ENCODE peak calls at places on chromosomes 16 and 17, in four cellular contexts. One of them, this sample, is unnamed.

GRCh38 chr17:31269597-31269996 is 27.4 kb downstream of the OMG start:
- DNase-seq in K562: no peak
- DNase-seq in HepG2: peak; percentile 64
- DNase-seq in GM12878: no peak
- DNase-seq in this sample: no peak

GRCh38 chr16:51880776-51881175 is 666.2 kb downstream of the TOX3 start:
- DNase-seq in K562: no peak
- DNase-seq in HepG2: no peak
- DNase-seq in GM12878: no peak
- DNase-seq in this sample: no peak

GRCh38 chr17:50719924-50720805 is 762 bp downstream of the LUC7L3 start:
- DNase-seq in HepG2: no peak
- DNase-seq in GM12878: no peak
- DNase-seq in K562: no peak
- DNase-seq in this sample: no peak

GRCh38 chr17:63140255-63140654 is 174.2 kb downstream of the TANC2 start:
- DNase-seq in GM12878: peak; percentile 4
- DNase-seq in HepG2: no peak
- DNase-seq in K562: no peak
- DNase-seq in this sample: no peak

GRCh38 chr16:87464691-87465300 is 28.0 kb downstream of the ZCCHC14 start:
- DNase-seq in HepG2: no peak
- DNase-seq in GM12878: no peak
- DNase-seq in K562: peak; percentile 57
- DNase-seq in this sample: peak; percentile 58

GRCh38 chr16:30472328-30472942 is at the start of gene ITGAL:
- DNase-seq in HepG2: no peak
- DNase-seq in GM12878: peak; percentile 98
- DNase-seq in K562: no peak
- DNase-seq in this sample: no peak

GRCh38 chr17:76554131-76554530 is 14.3 kb downstream of the PRCD start:
- DNase-seq in K562: no peak
- DNase-seq in GM12878: no peak
- DNase-seq in HepG2: no peak
- DNase-seq in this sample: no peak

GRCh38 chr16:15452456-15452855 is 18.1 kb downstream of the BMERB1 start:
- DNase-seq in K562: no peak
- DNase-seq in HepG2: no peak
- DNase-seq in GM12878: no peak
- DNase-seq in this sample: no peak

GRCh38 chr16:4514606-4515005 is 24.0 kb downstream of the CDIP1 start:
- DNase-seq in K562: no peak
- DNase-seq in GM12878: no peak
- DNase-seq in HepG2: no peak
- DNase-seq in this sample: no peak

GRCh38 chr16:86783626-86784266 is 205.4 kb downstream of the FOXL1 start:
- DNase-seq in GM12878: no peak
- DNase-seq in HepG2: no peak
- DNase-seq in K562: no peak
- DNase-seq in this sample: no peak

GRCh38 chr17:39252788-39253460 is 27.2 kb upstream of the STAC2 start:
- DNase-seq in K562: no peak
- DNase-seq in HepG2: no peak
- DNase-seq in GM12878: no peak
- DNase-seq in this sample: no peak
- TF ChIP-seq POLR2AphosphoS5 in K562: no peak
- TF ChIP-seq POLR2AphosphoS5 in HepG2: no peak
- TF ChIP-seq POLR2AphosphoS5 in GM12878: no peak
- TF ChIP-seq POLR2AphosphoS5 in this sample: no peak

GRCh38 chr16:71258371-71258770 is 27.8 kb upstream of the HYDIN start:
- DNase-seq in K562: no peak
- DNase-seq in HepG2: no peak
- DNase-seq in GM12878: no peak
- DNase-seq in this sample: no peak
- TF ChIP-seq USF2 in K562: no peak
- TF ChIP-seq USF2 in HepG2: no peak
- TF ChIP-seq USF2 in GM12878: no peak
- TF ChIP-seq USF2 in this sample: no peak

DNA sequence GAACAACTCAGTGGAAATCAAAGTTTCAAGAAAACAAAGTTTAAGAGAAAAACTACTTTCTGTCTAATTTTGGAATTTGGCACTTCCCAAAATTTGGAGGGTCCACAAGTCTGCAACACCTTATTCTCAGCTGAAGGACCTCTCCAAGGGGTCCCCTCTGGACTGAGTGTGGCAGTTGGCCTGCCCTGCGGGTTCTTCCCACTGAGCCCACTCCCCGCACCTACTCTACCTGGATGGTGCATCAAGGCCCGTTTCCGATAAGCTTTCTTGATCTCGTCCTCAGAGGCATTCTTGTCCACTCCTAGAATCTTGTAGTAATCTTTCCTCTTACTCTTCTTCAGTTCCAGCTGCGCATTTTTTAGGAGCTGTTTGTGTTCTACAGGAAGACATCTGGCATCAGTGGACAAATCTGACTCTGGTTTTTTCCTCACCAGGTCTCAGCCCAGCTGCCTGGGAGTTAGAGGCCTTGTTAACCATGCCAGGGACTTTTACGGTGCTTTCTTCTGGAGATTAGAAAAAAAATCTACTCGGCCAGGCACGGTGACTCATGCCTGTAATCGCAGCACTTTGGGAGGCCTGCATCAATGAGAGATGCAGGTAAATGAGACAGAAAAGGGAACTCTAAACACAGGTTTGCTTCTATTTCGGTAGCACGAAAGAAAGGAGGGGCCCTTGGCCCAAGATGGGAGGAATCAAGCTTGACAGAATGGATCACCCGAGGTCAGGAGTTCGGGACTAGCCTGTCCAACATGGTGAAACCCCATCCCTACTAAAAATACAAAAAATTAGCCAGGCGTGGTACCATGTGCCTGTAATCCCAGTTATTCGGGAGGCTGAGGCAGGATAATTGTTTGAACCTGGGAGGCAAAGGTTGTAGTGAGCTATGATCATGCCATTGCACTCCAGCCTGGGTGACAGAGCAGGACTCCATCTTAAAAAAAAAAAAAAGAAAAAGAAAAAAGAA is 15.7 kb downstream of the CNP start:
- DNase-seq in K562: no peak
- DNase-seq in GM12878: no peak
- DNase-seq in HepG2: no peak
- DNase-seq in this sample: no peak
- TF ChIP-seq ZBTB33 in K562: no peak
- TF ChIP-seq ZBTB33 in GM12878: no peak
- TF ChIP-seq ZBTB33 in HepG2: no peak
- TF ChIP-seq ZBTB33 in this sample: no peak

DNA sequence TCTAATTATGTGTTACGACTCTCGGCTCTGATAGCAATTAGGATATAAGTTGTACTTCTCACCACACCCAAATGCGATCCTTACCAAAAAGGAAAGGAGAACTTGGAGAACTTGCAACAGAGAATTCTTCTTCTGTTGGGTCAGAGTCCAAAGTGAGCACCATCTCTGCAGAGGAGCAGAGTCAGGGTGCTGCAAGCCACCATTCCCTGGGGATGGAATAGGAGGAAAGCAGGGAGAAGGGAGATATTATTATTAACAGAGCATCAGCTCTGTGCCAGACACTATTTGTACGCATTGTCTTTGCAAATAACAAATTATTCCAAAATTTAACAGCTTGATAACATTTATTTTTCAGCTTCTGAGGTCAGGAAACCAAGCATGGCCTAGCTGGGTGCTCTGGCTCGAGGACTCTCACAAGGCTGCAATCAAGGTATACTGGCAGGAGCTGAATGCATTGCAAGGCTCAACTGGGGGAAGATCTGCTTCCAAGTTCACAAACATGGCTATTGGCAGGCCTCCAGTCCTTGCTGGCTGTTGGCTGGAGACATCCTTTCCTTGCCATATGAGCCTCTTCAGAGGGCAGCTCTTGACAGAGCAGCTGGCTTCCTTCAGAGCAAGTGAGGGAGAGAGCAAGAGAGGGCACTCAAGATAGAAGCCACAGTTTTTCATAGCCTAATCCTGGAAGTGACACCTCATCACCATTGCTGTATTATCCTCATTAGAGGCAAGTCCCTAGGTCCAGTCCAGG is 296.2 kb upstream of the CDH5 start:
- DNase-seq in HepG2: no peak
- DNase-seq in K562: no peak
- DNase-seq in GM12878: no peak
- DNase-seq in this sample: no peak
- TF ChIP-seq POLR2AphosphoS5 in HepG2: no peak
- TF ChIP-seq POLR2AphosphoS5 in K562: no peak
- TF ChIP-seq POLR2AphosphoS5 in GM12878: no peak
- TF ChIP-seq POLR2AphosphoS5 in this sample: no peak